ENCODE peak calls at places on chromosome 1, in seven cellular contexts. One of them, this sample, is unnamed. For H3K9me3, the result is how much of the 10 kb centered on the place peaks cover.

GRCh38 chr1:93302078-93302477 is 43.6 kb upstream of the DR1 start:
- DNase-seq in hepatocyte: no peak
- DNase-seq in suprapubic skin: no peak
- DNase-seq in neural progenitor cell: no peak
- DNase-seq in esophagus muscularis mucosa: no peak
- DNase-seq in uterus: no peak
- DNase-seq in mucosa of descending colon: no peak
- DNase-seq in this sample: no peak

GRCh38 chr1:18814340-18815202 is 44.9 kb downstream of the TAS1R2 start:
- DNase-seq in neural progenitor cell: peak
- DNase-seq in esophagus muscularis mucosa: no peak
- DNase-seq in suprapubic skin: no peak
- DNase-seq in hepatocyte: no peak
- DNase-seq in mucosa of descending colon: no peak
- DNase-seq in uterus: no peak
- DNase-seq in this sample: no peak

GRCh38 chr1:55321947-55322346 is 106.8 kb upstream of the USP24 start:
- DNase-seq in esophagus muscularis mucosa: no peak
- DNase-seq in hepatocyte: no peak
- DNase-seq in neural progenitor cell: no peak
- DNase-seq in suprapubic skin: no peak
- DNase-seq in mucosa of descending colon: no peak
- DNase-seq in uterus: no peak
- DNase-seq in this sample: no peak

GRCh38 chr1:108712605-108713150 is at the start of gene FNDC7:
- DNase-seq in mucosa of descending colon: no peak
- DNase-seq in hepatocyte: no peak
- DNase-seq in suprapubic skin: no peak
- DNase-seq in uterus: no peak
- DNase-seq in neural progenitor cell: peak
- DNase-seq in esophagus muscularis mucosa: no peak
- DNase-seq in this sample: no peak

GRCh38 chr1:185693654-185694053 is 40.5 kb upstream of the HMCN1 start:
- DNase-seq in hepatocyte: no peak
- DNase-seq in uterus: no peak
- DNase-seq in neural progenitor cell: no peak
- DNase-seq in esophagus muscularis mucosa: no peak
- DNase-seq in suprapubic skin: no peak
- DNase-seq in mucosa of descending colon: no peak
- DNase-seq in this sample: no peak

GRCh38 chr1:177119311-177119710 is 45.2 kb downstream of the ASTN1 start:
- DNase-seq in esophagus muscularis mucosa: peak
- DNase-seq in mucosa of descending colon: no peak
- DNase-seq in hepatocyte: no peak
- DNase-seq in suprapubic skin: no peak
- DNase-seq in neural progenitor cell: peak
- DNase-seq in uterus: no peak
- DNase-seq in this sample: no peak

GRCh38 chr1:228020686-228021525 is 14.1 kb downstream of the WNT3A start:
- DNase-seq in mucosa of descending colon: no peak
- DNase-seq in esophagus muscularis mucosa: no peak
- DNase-seq in hepatocyte: no peak
- DNase-seq in suprapubic skin: peak
- DNase-seq in neural progenitor cell: no peak
- DNase-seq in uterus: no peak
- DNase-seq in this sample: peak

GRCh38 chr1:203521071-203521794 is 27.3 kb downstream of the OPTC start:
- DNase-seq in hepatocyte: peak
- DNase-seq in mucosa of descending colon: peak
- DNase-seq in esophagus muscularis mucosa: no peak
- DNase-seq in neural progenitor cell: no peak
- DNase-seq in suprapubic skin: no peak
- DNase-seq in uterus: no peak
- DNase-seq in this sample: no peak

GRCh38 chr1:210252621-210253041 is 20.0 kb downstream of the SERTAD4 start:
- DNase-seq in hepatocyte: peak
- DNase-seq in suprapubic skin: no peak
- DNase-seq in mucosa of descending colon: peak
- DNase-seq in esophagus muscularis mucosa: no peak
- DNase-seq in neural progenitor cell: peak
- DNase-seq in uterus: no peak
- DNase-seq in this sample: no peak

GRCh38 chr1:21254335-21254951 is 35.8 kb downstream of the ECE1 start:
- DNase-seq in suprapubic skin: no peak
- DNase-seq in mucosa of descending colon: peak
- DNase-seq in hepatocyte: peak
- DNase-seq in esophagus muscularis mucosa: no peak
- DNase-seq in uterus: peak
- DNase-seq in neural progenitor cell: no peak
- DNase-seq in this sample: no peak

GRCh38 chr1:175889044-175889443 is 145.6 kb upstream of the TNR start:
- DNase-seq in esophagus muscularis mucosa: no peak
- DNase-seq in hepatocyte: no peak
- DNase-seq in uterus: no peak
- DNase-seq in mucosa of descending colon: no peak
- DNase-seq in suprapubic skin: no peak
- DNase-seq in neural progenitor cell: no peak
- DNase-seq in this sample: no peak

GRCh38 chr1:52167014-52167753 is 25.3 kb downstream of the ZFYVE9 start:
- DNase-seq in uterus: no peak
- DNase-seq in mucosa of descending colon: no peak
- DNase-seq in hepatocyte: no peak
- DNase-seq in neural progenitor cell: no peak
- DNase-seq in esophagus muscularis mucosa: no peak
- DNase-seq in suprapubic skin: no peak
- DNase-seq in this sample: no peak

GRCh38 chr1:52164604-52165003 is 22.7 kb downstream of the ZFYVE9 start:
- DNase-seq in mucosa of descending colon: no peak
- DNase-seq in neural progenitor cell: no peak
- DNase-seq in hepatocyte: no peak
- DNase-seq in uterus: no peak
- DNase-seq in esophagus muscularis mucosa: no peak
- DNase-seq in suprapubic skin: no peak
- DNase-seq in this sample: no peak

GRCh38 chr1:52162947-52163346 is 21.1 kb downstream of the ZFYVE9 start:
- DNase-seq in hepatocyte: no peak
- DNase-seq in mucosa of descending colon: no peak
- DNase-seq in uterus: no peak
- DNase-seq in suprapubic skin: no peak
- DNase-seq in neural progenitor cell: no peak
- DNase-seq in esophagus muscularis mucosa: no peak
- DNase-seq in this sample: no peak

GRCh38 chr1:52168373-52169080 is 26.6 kb downstream of the ZFYVE9 start:
- DNase-seq in hepatocyte: no peak
- DNase-seq in mucosa of descending colon: no peak
- DNase-seq in neural progenitor cell: no peak
- DNase-seq in uterus: no peak
- DNase-seq in esophagus muscularis mucosa: no peak
- DNase-seq in suprapubic skin: no peak
- DNase-seq in this sample: no peak
- TF ChIP-seq CTCF in hepatocyte: no peak
- TF ChIP-seq CTCF in mucosa of descending colon: no peak
- TF ChIP-seq CTCF in neural progenitor cell: no peak
- TF ChIP-seq CTCF in uterus: no peak
- TF ChIP-seq CTCF in esophagus muscularis mucosa: no peak
- TF ChIP-seq CTCF in suprapubic skin: no peak
- TF ChIP-seq CTCF in this sample: no peak

DNA sequence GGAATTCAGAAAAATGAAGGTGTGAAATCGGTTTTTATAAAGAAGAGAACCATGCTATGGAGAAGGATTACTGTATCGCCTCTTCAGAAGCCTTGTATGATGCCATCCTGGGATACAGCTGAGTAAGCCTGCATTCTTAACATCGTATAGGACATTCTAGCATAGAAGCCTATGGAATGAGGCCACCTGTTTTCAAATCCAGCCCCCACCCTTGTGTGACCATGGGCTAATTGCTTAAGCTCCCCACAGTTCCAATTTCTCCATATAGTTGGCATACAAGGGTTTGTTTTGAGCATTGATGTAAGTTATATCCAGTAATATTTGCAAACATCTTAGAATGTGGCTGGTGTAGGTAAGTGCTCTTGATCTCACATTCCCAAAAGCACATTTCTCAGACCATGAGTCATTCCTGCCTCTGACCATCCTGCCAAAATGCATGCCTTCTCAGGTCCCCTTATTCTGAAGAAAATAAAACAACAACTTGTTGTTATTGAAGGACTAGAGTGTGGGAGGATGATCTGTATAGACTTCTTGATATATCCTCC is 1.5 kb downstream of the OR14A2 start:
- DNase-seq in uterus: no peak
- DNase-seq in hepatocyte: no peak
- DNase-seq in mucosa of descending colon: no peak
- DNase-seq in esophagus muscularis mucosa: no peak
- DNase-seq in neural progenitor cell: no peak
- DNase-seq in suprapubic skin: no peak
- DNase-seq in this sample: no peak
- H3K9me3 ChIP-seq in uterus: under half
- H3K9me3 ChIP-seq in hepatocyte: under half
- H3K9me3 ChIP-seq in mucosa of descending colon: under half
- H3K9me3 ChIP-seq in esophagus muscularis mucosa: under half
- H3K9me3 ChIP-seq in neural progenitor cell: under half
- H3K9me3 ChIP-seq in suprapubic skin: under half
- H3K9me3 ChIP-seq in this sample: under half

GRCh38 chr1:8443558-8444194 is 125.8 kb downstream of the SLC45A1 start:
- DNase-seq in neural progenitor cell: peak
- DNase-seq in hepatocyte: no peak
- DNase-seq in esophagus muscularis mucosa: no peak
- DNase-seq in suprapubic skin: no peak
- DNase-seq in uterus: no peak
- DNase-seq in mucosa of descending colon: no peak
- DNase-seq in this sample: no peak
- TF ChIP-seq CTCF in neural progenitor cell: peak
- TF ChIP-seq CTCF in hepatocyte: peak
- TF ChIP-seq CTCF in esophagus muscularis mucosa: no peak
- TF ChIP-seq CTCF in suprapubic skin: no peak
- TF ChIP-seq CTCF in uterus: no peak
- TF ChIP-seq CTCF in mucosa of descending colon: no peak
- TF ChIP-seq CTCF in this sample: no peak

DNA sequence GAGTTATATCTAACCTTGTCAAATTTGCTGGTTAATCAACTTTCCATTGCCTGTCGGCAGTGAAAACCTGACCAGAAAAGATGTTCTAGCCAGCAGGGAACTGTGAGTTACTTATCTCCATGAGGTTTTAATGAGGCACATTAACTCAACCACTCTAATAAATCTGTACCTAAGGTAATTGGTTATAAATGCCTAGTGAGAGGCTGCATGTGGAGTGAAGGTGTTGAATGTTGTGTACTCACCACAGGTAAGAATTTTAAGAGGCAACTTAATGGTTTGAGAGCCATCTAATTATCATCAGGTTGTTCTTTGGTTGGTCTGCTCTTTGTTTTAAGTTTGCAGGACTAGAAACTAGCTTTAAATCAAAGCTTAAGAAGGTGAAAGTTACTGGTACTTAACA is 138.3 kb upstream of the LHX8 start:
- DNase-seq in esophagus muscularis mucosa: no peak
- DNase-seq in uterus: no peak
- DNase-seq in hepatocyte: no peak
- DNase-seq in suprapubic skin: no peak
- DNase-seq in mucosa of descending colon: no peak
- DNase-seq in neural progenitor cell: no peak
- DNase-seq in this sample: no peak
- H3K9me3 ChIP-seq in esophagus muscularis mucosa: under half
- H3K9me3 ChIP-seq in uterus: under half
- H3K9me3 ChIP-seq in hepatocyte: under half
- H3K9me3 ChIP-seq in suprapubic skin: under half
- H3K9me3 ChIP-seq in mucosa of descending colon: under half
- H3K9me3 ChIP-seq in neural progenitor cell: under half
- H3K9me3 ChIP-seq in this sample: under half

This sample was measured in ascending aorta.